ENCODE peak calls at places on chromosomes 16 and 17, in five cellular contexts. B is HFFc6, A is prostate gland, X is GM06990, E is omental fat pad. S is an unnamed sample.
A peak's percentile ranks its signal among the peaks of the same experiment; 100 is the strongest.

GRCh38 chr16:82715160-82715559 is 88.4 kb downstream of the CDH13 start:
- DNase-seq in B (no peak), A (peak; percentile 7), X (no peak), E (no peak), S (no peak)

GRCh38 chr17:59893617-59894100 is 738 bp downstream of the RPS6KB1 start:
- DNase-seq in B (peak; percentile 0), A (no peak), X (no peak), E (no peak), S (peak; percentile 30)

GRCh38 chr16:65283238-65283651 is 161.4 kb upstream of the CDH11 start:
- DNase-seq in B (no peak), A (no peak), X (no peak), E (no peak), S (no peak)

GRCh38 chr16:50573947-50574751 is 26.0 kb downstream of the NKD1 start:
- DNase-seq in B (no peak), A (no peak), X (no peak), E (no peak), S (no peak)

GRCh38 chr16:80045944-80046660 is 445.6 kb upstream of the MAF start:
- DNase-seq in B (no peak), A (no peak), X (no peak), E (no peak), S (no peak)

GRCh38 chr17:2500446-2500845 is 11.2 kb downstream of the METTL16 start:
- DNase-seq in B (no peak), A (no peak), X (no peak), E (no peak), S (no peak)

GRCh38 chr17:80388175-80388574 is 26.8 kb upstream of the ENDOV start:
- DNase-seq in B (no peak), A (no peak), X (no peak), E (no peak), S (no peak)

GRCh38 chr16:63922563-63922962 is 1199.3 kb downstream of the CDH11 start:
- DNase-seq in B (no peak), A (no peak), X (no peak), E (no peak), S (no peak)

GRCh38 chr16:12265168-12265567 is 288.6 kb downstream of the SNX29 start:
- DNase-seq in B (no peak), A (no peak), X (no peak), E (no peak), S (no peak)

GRCh38 chr17:70344356-70345060 is 175.2 kb downstream of the KCNJ2 start:
- DNase-seq in B (no peak), A (no peak), X (no peak), E (no peak), S (no peak)

GRCh38 chr17:19716108-19717030 is at the start of gene SLC47A2:
- DNase-seq in B (no peak), A (no peak), X (no peak), E (no peak), S (no peak)

GRCh38 chr17:19405114-19405513 is 5.9 kb upstream of the RNF112 start:
- DNase-seq in B (no peak), A (no peak), X (no peak), E (no peak), S (no peak)

GRCh38 chr17:49388290-49388640 is 26.2 kb upstream of the ZNF652 start:
- DNase-seq in B (no peak), A (no peak), X (peak; percentile 71), E (no peak), S (peak; percentile 48)

GRCh38 chr17:15490634-15491261 is 23.3 kb upstream of the CDRT4 start:
- DNase-seq in B (peak; percentile 68), A (no peak), X (no peak), E (no peak), S (no peak)

GRCh38 chr16:89871895-89872294 is 1.5 kb upstream of the TCF25 start:
- DNase-seq in B (no peak), A (no peak), X (no peak), E (no peak), S (no peak)

GRCh38 chr16:21598676-21599157 is 660 bp upstream of the METTL9 start:
- DNase-seq in B (no peak), A (peak; percentile 28), X (no peak), E (peak; percentile 32), S (peak; percentile 23)

GRCh38 chr16:85616608-85617311 is 3.6 kb downstream of the GSE1 start:
- DNase-seq in B (no peak), A (peak; percentile 65), X (peak; percentile 72), E (no peak), S (peak; percentile 85)

GRCh38 chr16:52912565-52913173 is 140.0 kb downstream of the CHD9NB start:
- DNase-seq in B (peak; percentile 16), A (peak; percentile 56), X (no peak), E (no peak), S (peak; percentile 45)

GRCh38 chr16:48535831-48536599 is 74.0 kb downstream of the N4BP1 start:
- DNase-seq in B (no peak), A (peak; percentile 82), X (peak; percentile 78), E (no peak), S (peak; percentile 79)

GRCh38 chr16:66618588-66618987 is 14.1 kb downstream of the CMTM3 start:
- DNase-seq in B (peak; percentile 96), A (no peak), X (no peak), E (no peak), S (no peak)

GRCh38 chr16:58032710-58033293 is 7.2 kb downstream of the MMP15 start:
- DNase-seq in B (no peak), A (no peak), X (no peak), E (no peak), S (no peak)

GRCh38 chr17:73644145-73645049 is at the start of gene SDK2:
- DNase-seq in B (no peak), A (peak; percentile 18), X (no peak), E (no peak), S (no peak)

GRCh38 chr17:73643012-73643845 is 1.0 kb downstream of the SDK2 start:
- DNase-seq in B (no peak), A (peak; percentile 26), X (no peak), E (no peak), S (no peak)

GRCh38 chr17:73646409-73647305 is 2.4 kb upstream of the SDK2 start:
- DNase-seq in B (no peak), A (no peak), X (no peak), E (no peak), S (no peak)

GRCh38 chr17:73643846-73644144 is 450 bp downstream of the SDK2 start:
- DNase-seq in B (no peak), A (no peak), X (no peak), E (no peak), S (no peak)

DNA sequence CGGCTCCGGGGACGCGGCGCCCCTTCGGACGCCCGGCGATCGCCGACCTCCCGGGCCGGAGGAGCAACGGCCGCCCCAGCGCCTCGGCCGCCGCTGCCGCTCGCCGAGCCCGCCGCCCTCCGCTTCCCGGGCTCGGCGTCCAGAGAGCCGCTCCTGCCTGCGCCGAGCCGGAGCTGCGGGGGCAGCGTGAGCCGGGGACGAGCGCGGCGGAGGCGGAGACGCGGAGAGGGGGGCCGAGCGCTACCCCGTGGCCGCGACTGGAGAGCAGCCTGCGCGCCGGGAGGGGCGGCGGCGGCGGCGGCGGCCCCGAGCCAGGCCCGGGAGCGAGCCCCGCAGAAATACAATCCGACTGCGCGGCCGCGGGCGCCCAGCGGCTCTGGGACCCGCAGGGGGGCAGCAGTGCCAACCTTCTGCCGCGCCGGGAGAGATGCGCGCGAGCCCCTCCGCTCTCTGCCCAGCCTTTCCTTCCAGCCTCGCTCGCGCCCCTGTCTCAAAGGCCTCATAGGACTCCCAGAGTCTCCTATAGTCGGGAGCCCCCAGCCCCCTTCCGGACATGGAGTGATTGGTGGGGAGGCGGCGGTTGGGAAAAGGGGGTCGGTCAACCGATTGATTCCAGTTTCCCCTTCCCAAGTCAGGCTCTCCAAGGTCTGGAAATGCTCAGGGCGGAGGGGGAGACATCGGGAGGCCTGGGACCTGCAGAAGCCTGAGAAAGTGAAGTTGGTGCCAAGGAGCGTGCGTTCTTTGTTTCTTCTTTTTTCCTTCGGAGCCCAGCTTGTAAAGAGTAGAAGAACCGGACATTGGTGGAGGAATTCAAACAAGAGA is 1.0 kb upstream of the SDK2 start:
- DNase-seq in B (no peak), A (peak; percentile 69), X (no peak), E (no peak), S (no peak)
- TF ChIP-seq CTCF in B (no peak), A (no peak), X (no peak), E (no peak), S (peak; percentile 8)

DNA sequence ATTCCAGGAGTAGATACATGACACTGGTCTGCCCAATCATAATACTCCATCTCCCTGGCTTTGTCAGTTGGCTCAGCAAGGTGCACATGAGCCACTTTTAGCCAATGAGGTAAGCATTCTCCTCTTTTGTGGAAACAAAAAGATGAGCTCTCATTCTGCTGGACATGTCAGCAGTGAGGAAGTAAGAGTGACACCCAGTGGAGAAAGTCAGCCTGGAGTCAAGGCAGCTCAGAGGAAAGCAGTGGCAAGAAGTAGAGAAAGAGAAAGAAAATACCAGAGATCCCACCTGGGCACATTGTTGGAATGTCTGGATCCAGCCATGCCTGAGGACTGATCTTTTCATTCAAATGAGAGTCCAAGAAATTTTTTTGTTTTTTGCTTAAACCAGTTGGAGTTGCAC is 496.9 kb upstream of the C16orf82 start:
- DNase-seq in B (no peak), A (no peak), X (no peak), E (no peak), S (no peak)
- TF ChIP-seq CTCF in B (peak; percentile 16), A (no peak), X (peak; percentile 47), E (no peak), S (peak; percentile 34)

GRCh38 chr17:1324201-1324750 is 44.8 kb downstream of the TRARG1 start:
- DNase-seq in B (no peak), A (no peak), X (no peak), E (no peak), S (no peak)
- TF ChIP-seq CTCF in B (no peak), A (no peak), X (no peak), E (no peak), S (no peak)

DNA sequence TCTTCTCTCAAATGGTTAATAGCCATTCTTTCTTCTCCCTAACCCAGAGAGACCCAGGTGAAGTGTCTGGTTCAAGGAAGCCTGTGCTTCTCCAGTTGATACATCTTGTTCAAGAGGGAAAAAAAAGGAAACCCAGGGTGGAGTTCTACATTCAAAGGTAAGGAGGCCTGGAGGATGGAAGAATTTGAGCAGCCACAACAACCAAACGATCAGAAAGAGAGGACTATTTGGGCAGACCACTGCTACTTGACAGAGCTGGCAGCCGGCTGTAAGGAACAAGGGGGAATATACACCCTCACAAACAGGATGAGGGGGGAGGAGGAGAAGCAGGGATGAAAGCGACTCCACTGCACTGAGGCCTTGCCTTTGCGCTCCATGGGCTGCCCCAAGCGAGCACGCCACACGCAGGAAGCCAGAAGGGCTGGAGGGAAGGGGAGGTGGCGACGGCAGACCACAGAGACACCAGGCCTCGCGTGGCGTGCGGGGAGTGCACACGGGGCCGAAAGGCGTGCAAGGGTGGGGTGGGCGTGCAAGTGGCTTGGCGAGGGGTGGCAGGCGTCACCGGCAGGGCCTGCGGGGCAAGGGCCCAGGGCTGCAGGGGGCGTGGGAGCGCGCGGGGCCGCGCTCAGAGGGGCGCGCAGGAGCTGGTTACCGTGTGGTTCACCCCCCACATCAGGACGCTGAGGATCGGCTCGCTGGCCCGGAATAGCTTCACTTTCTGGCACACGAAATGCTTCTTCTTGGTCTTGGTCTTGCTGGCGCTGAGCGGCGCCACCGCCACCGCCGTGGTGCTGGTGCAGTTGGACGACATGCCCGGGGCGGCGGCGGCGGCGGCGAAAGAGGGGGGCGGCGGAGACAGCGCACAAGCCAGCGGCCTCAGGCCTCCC is 499 bp downstream of the PIP4K2B start:
- DNase-seq in B (peak; percentile 18), A (peak; percentile 21), X (peak; percentile 78), E (no peak), S (no peak)
- TF ChIP-seq CTCF in B (peak; percentile 22), A (no peak), X (no peak), E (no peak), S (no peak)

S was measured in GM10248.